ENCODE peak calls at places on chromosomes 11 and 22, in five cellular contexts. S, H, U, O and R are unnamed samples.

GRCh38 chr11:61994981-61995380 is 27.5 kb upstream of the FTH1 start:
- DNase-seq in S (no peak), H (no peak), U (no peak), O (no peak), R (no peak)

GRCh38 chr11:109853156-109853776 is 239.9 kb upstream of the ZC3H12C start:
- DNase-seq in S (no peak), H (no peak), U (no peak), O (peak; percentile 71), R (no peak)

GRCh38 chr11:68099474-68100405 is 21.4 kb downstream of the CHKA start:
- DNase-seq in S (no peak), H (no peak), U (no peak), O (peak; percentile 26), R (no peak)

GRCh38 chr11:72370201-72370600 is 64.1 kb downstream of the CLPB start:
- DNase-seq in S (no peak), H (no peak), U (no peak), O (no peak), R (no peak)

GRCh38 chr11:28598531-28598930 is 490.3 kb downstream of the METTL15 start:
- DNase-seq in S (no peak), H (no peak), U (no peak), O (no peak), R (no peak)

GRCh38 chr11:102915044-102915375 is 40.2 kb upstream of the MMP12 start:
- DNase-seq in S (no peak), H (no peak), U (no peak), O (no peak), R (no peak)

GRCh38 chr22:27930246-27931060 is 11.4 kb upstream of the PITPNB start:
- DNase-seq in S (no peak), H (no peak), U (no peak), O (peak; percentile 8), R (peak; percentile 21)

GRCh38 chr11:312092-312816 is 1.6 kb upstream of the IFITM1 start:
- DNase-seq in S (peak; percentile 44), H (no peak), U (no peak), O (no peak), R (no peak)

GRCh38 chr22:50060441-50061140 is 2.5 kb upstream of the TTLL8 start:
- DNase-seq in S (no peak), H (no peak), U (no peak), O (peak; percentile 47), R (peak; percentile 79)

GRCh38 chr22:42591987-42592386 is 22.7 kb downstream of the POLDIP3 start:
- DNase-seq in S (no peak), H (no peak), U (no peak), O (no peak), R (no peak)

GRCh38 chr11:130945945-130946344 is 29.7 kb upstream of the SNX19 start:
- DNase-seq in S (peak; percentile 54), H (no peak), U (no peak), O (no peak), R (no peak)

GRCh38 chr11:23423119-23423518 is 562.8 kb upstream of the CCDC179 start:
- DNase-seq in S (no peak), H (no peak), U (no peak), O (no peak), R (no peak)

GRCh38 chr11:1283091-1283511 is 26.3 kb downstream of the TOLLIP start:
- DNase-seq in S (peak; percentile 36), H (no peak), U (no peak), O (no peak), R (peak; percentile 81)